ENCODE peak calls at places on chromosomes 2 and 18, in seven cellular contexts. V is endothelial cell, N is GM23338, U is OCI-LY7, I is GM06990, K is cardiac muscle cell, O is astrocyte. S is an unnamed sample.

GRCh38 chr2:136067465-136067864 is 50.5 kb downstream of the CXCR4 start:
- DNase-seq in I (no peak), N (no peak), O (no peak), K (no peak), U (no peak), V (no peak), S (no peak)

GRCh38 chr2:11132036-11132671 is 23.1 kb upstream of the SLC66A3 start:
- DNase-seq in U (no peak), V (no peak), I (no peak), O (no peak), K (no peak), N (no peak), S (no peak)

GRCh38 chr18:3061581-3062416 is 48.9 kb upstream of the LPIN2 start:
- DNase-seq in U (no peak), I (no peak), O (no peak), K (no peak), N (no peak), V (no peak), S (no peak)

GRCh38 chr18:59065684-59066083 is 74.0 kb upstream of the SEC11C start:
- DNase-seq in V (no peak), K (no peak), I (no peak), N (no peak), U (no peak), O (no peak), S (no peak)

GRCh38 chr2:189631849-189632248 is 29.4 kb upstream of the ASNSD1 start:
- DNase-seq in O (no peak), U (no peak), I (no peak), V (no peak), N (no peak), K (no peak), S (no peak)

GRCh38 chr2:17616405-17616804 is 75.9 kb downstream of the VSNL1 start:
- DNase-seq in K (no peak), U (no peak), N (no peak), I (no peak), O (no peak), V (no peak), S (no peak)

GRCh38 chr2:212901604-212902275 is 249.7 kb downstream of the IKZF2 start:
- DNase-seq in V (no peak), K (no peak), N (no peak), I (no peak), O (no peak), U (no peak), S (no peak)

GRCh38 chr2:212242739-212243138 is 295.9 kb downstream of the ERBB4 start:
- DNase-seq in I (no peak), V (no peak), K (no peak), U (no peak), N (no peak), O (no peak), S (no peak)

GRCh38 chr2:25262288-25262687 is 79.4 kb downstream of the DNMT3A start:
- DNase-seq in V (no peak), U (no peak), N (no peak), I (no peak), K (no peak), O (no peak), S (no peak)

GRCh38 chr18:41378628-41379027 is 576.4 kb upstream of the PIK3C3 start:
- DNase-seq in V (no peak), I (no peak), K (peak), N (peak), O (peak), U (no peak), S (peak)

GRCh38 chr2:8650256-8650655 is 31.6 kb upstream of the ID2 start:
- DNase-seq in U (no peak), K (no peak), I (no peak), V (no peak), N (no peak), O (no peak), S (no peak)

GRCh38 chr2:188668017-188668663 is 306.0 kb upstream of the COL3A1 start:
- DNase-seq in U (no peak), O (peak), N (no peak), I (no peak), V (no peak), K (peak), S (peak)

GRCh38 chr2:218387369-218388194 is 5.5 kb downstream of the SLC11A1 start:
- DNase-seq in N (peak), O (peak), K (peak), V (peak), I (no peak), U (no peak), S (no peak)

GRCh38 chr2:123840614-123841013 is 184.5 kb upstream of the CNTNAP5 start:
- DNase-seq in K (no peak), N (no peak), I (no peak), V (no peak), U (no peak), O (no peak), S (no peak)

GRCh38 chr2:19804861-19805260 is 96.9 kb downstream of the TTC32 start:
- DNase-seq in N (no peak), U (no peak), V (no peak), I (no peak), K (no peak), O (no peak), S (no peak)

GRCh38 chr2:118249531-118249930 is 161.3 kb downstream of the INSIG2 start:
- DNase-seq in V (no peak), N (peak), U (no peak), I (no peak), K (peak), O (peak), S (peak)

GRCh38 chr18:34224423-34225217 is at the start of gene NOL4:
- DNase-seq in K (peak), V (peak), N (peak), I (peak), O (peak), U (no peak), S (no peak)

GRCh38 chr2:201633862-201634261 is 9.4 kb downstream of the TMEM237 start:
- DNase-seq in I (no peak), V (no peak), N (no peak), K (no peak), U (no peak), O (no peak), S (no peak)

GRCh38 chr2:75047907-75048625 is 89.6 kb downstream of the POLE4 start:
- DNase-seq in I (no peak), U (no peak), K (peak), O (peak), N (no peak), V (no peak), S (peak)

GRCh38 chr2:233764264-233764663 is 4.2 kb downstream of the UGT1A1 start:
- DNase-seq in I (no peak), K (peak), V (no peak), U (no peak), N (no peak), O (peak), S (peak)

GRCh38 chr2:149080104-149080503 is 41.6 kb downstream of the LYPD6B start:
- DNase-seq in V (no peak), N (no peak), I (no peak), K (peak), U (no peak), O (no peak), S (peak)

GRCh38 chr18:58102875-58103274 is 58.8 kb downstream of the NEDD4L start:
- DNase-seq in O (no peak), I (no peak), K (no peak), V (no peak), U (no peak), N (no peak), S (no peak)

GRCh38 chr18:69945220-69946114 is 2.2 kb downstream of the CD226 start:
- DNase-seq in I (no peak), O (no peak), N (no peak), V (no peak), K (no peak), U (no peak), S (no peak)

GRCh38 chr2:127695491-127696472 is 5.5 kb upstream of the SFT2D3 start:
- DNase-seq in N (peak), V (peak), U (no peak), O (peak), I (peak), K (peak), S (peak)

GRCh38 chr2:179417436-179417949 is 152.9 kb upstream of the SESTD1 start:
- DNase-seq in N (no peak), U (no peak), V (no peak), O (no peak), K (no peak), I (no peak), S (no peak)

GRCh38 chr2:231394201-231395141 is 1.0 kb upstream of the B3GNT7 start:
- DNase-seq in V (no peak), O (no peak), I (peak), K (no peak), U (peak), N (peak), S (no peak)

GRCh38 chr2:112588611-112589045 is 4.2 kb downstream of the CHCHD5 start:
- DNase-seq in V (no peak), K (peak), N (no peak), U (no peak), I (no peak), O (no peak), S (no peak)

GRCh38 chr2:217826505-217826904 is 176.3 kb downstream of the TNS1 start:
- DNase-seq in V (no peak), O (no peak), K (no peak), U (no peak), I (no peak), N (no peak), S (peak)

GRCh38 chr2:216560695-216561370 is 62.2 kb downstream of the RPL37A start:
- DNase-seq in N (no peak), U (no peak), K (peak), V (no peak), O (peak), I (no peak), S (peak)

GRCh38 chr18:29449424-29449823 is 1272.5 kb upstream of the CDH2 start:
- DNase-seq in U (no peak), N (no peak), I (no peak), K (peak), V (no peak), O (peak), S (peak)

GRCh38 chr2:240403358-240404104 is 31.9 kb upstream of the GPC1 start:
- DNase-seq in K (no peak), N (no peak), U (no peak), I (no peak), O (no peak), V (no peak), S (no peak)

GRCh38 chr2:2512931-2513330 is 181.9 kb upstream of the MYT1L start:
- DNase-seq in K (no peak), U (no peak), O (no peak), N (no peak), V (no peak), I (no peak), S (no peak)

GRCh38 chr2:74181739-74182138 is 3.1 kb upstream of the MOB1A start:
- DNase-seq in K (no peak), U (peak), N (no peak), O (no peak), I (peak), V (no peak), S (peak)

GRCh38 chr18:77056399-77057015 is 76.1 kb downstream of the MBP start:
- DNase-seq in O (no peak), N (no peak), I (no peak), K (peak), V (no peak), U (no peak), S (no peak)

GRCh38 chr2:150182564-150183249 is 304.8 kb downstream of the RND3 start:
- DNase-seq in K (no peak), V (no peak), U (no peak), I (no peak), O (no peak), N (no peak), S (no peak)

GRCh38 chr2:28250006-28250405 is 142.7 kb upstream of the FOSL2 start:
- DNase-seq in N (no peak), I (no peak), U (no peak), K (peak), O (peak), V (no peak), S (peak)

GRCh38 chr2:28247747-28248146 is 144.9 kb upstream of the FOSL2 start:
- DNase-seq in V (no peak), I (no peak), N (no peak), O (no peak), U (no peak), K (no peak), S (no peak)

GRCh38 chr2:28251337-28251736 is 141.3 kb upstream of the FOSL2 start:
- DNase-seq in O (no peak), U (no peak), V (no peak), K (no peak), N (no peak), I (no peak), S (no peak)

GRCh38 chr2:28252308-28252707 is 140.3 kb upstream of the FOSL2 start:
- DNase-seq in O (no peak), N (no peak), V (no peak), I (peak), K (no peak), U (no peak), S (no peak)

DNA sequence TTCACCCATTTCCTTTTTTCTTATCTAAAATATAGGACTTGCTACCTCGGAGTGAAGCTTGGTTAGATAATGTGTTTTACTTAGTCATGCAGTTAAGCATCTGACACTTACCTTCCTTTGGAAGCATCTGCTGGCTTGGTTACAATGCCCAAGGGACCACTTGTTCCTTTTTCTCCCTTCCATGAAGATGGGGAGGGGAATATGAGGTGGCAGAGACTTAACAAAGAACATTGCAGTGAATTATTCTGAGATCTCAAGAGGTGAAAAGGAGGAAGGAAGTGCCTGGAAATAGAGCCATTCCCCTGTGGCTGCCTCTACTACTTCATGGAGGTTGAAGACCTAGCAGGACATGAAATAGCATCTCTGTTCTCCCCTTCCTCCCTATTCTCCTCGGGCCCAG is 145.3 kb upstream of the FOSL2 start:
- DNase-seq in I (no peak), U (no peak), V (no peak), O (no peak), N (no peak), K (no peak), S (no peak)
- TF ChIP-seq CTCF in I (no peak), U (no peak), V (no peak), O (no peak), N (no peak), K (no peak), S (no peak)

GRCh38 chr2:174023591-174024523 is 58.7 kb upstream of the SP3 start:
- DNase-seq in O (peak), K (peak), V (no peak), N (peak), I (no peak), U (no peak), S (peak)
- TF ChIP-seq CTCF in O (no peak), K (no peak), V (no peak), N (no peak), I (no peak), U (no peak), S (no peak)

GRCh38 chr2:229273384-229274338 is 2.6 kb upstream of the PID1 start:
- DNase-seq in V (peak), I (no peak), O (peak), K (peak), N (peak), U (peak), S (peak)
- TF ChIP-seq CTCF in V (peak), I (peak), O (peak), K (peak), N (peak), U (peak), S (peak)

DNA sequence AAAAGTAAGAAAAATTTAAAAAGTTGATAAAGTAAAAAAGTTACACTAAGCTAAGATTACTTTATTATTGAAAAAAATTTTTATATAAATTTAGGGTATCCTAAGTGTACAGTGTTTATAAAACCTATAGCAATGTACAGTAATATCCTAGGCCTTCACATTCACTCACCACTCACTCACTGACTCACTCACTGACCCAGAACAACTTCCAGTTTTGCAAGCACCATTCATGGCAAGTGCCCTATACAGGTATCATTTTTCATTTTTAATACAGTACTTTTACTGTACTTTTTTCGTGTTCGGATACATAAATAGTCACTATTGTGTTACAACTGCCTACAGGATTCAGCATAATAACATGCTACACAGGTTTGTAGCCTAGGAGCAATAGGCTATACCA is 8.9 kb upstream of the THUMPD2 start:
- DNase-seq in I (no peak), O (no peak), U (no peak), N (no peak), K (no peak), V (no peak), S (no peak)
- TF ChIP-seq CTCF in I (no peak), O (no peak), U (no peak), N (no peak), K (no peak), V (no peak), S (no peak)

DNA sequence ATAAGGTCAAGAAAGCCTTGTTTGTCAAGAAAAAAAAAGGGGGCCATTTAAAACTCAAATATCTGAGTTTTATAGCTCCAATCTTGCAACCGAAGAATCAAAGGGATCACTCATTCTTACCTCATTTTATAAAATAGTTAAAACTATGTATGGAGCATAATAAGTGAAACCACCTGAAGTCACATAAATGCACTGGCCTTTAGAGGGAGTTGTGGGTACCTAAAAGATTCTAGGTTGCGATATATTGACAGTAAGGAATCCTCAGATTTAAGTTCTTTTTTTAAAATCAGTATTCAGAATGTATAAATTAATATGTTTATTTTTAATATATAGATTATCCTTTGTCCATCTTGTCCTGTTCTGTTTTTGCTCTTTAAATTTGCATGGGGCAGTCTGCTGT is 3.4 kb downstream of the ARHGAP28 start:
- DNase-seq in V (no peak), O (no peak), K (no peak), N (peak), U (no peak), I (no peak), S (no peak)
- TF ChIP-seq CTCF in V (no peak), O (no peak), K (peak), N (peak), U (no peak), I (no peak), S (no peak)

DNA sequence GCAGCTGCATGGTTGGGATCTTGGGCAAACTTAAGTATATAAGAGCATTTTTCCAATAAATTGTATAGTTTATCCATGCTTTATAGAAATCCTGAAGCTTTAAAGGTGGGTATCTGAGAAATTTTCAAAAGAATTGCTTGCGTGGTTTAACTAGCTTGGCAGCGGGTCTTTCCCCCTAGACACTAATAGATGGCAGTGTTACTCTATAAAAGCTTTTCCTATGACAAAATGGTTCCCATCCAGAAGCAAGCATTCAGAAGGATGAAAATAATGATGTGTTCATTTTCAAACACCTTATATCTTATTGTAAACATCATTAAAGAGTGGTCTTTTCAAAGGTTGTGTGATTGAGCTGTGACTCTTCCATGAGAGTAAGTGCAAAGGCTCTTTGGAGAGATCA is 45.9 kb downstream of the KDM3A start:
- DNase-seq in I (no peak), V (no peak), N (peak), O (no peak), K (no peak), U (no peak), S (no peak)
- TF ChIP-seq CTCF in I (no peak), V (no peak), N (peak), O (no peak), K (no peak), U (peak), S (no peak)

GRCh38 chr18:47397671-47398319 is 146.3 kb upstream of the SKOR2 start:
- DNase-seq in V (peak), U (peak), N (peak), K (no peak), I (no peak), O (no peak), S (no peak)
- TF ChIP-seq CTCF in V (peak), U (peak), N (peak), K (no peak), I (peak), O (peak), S (peak)

DNA sequence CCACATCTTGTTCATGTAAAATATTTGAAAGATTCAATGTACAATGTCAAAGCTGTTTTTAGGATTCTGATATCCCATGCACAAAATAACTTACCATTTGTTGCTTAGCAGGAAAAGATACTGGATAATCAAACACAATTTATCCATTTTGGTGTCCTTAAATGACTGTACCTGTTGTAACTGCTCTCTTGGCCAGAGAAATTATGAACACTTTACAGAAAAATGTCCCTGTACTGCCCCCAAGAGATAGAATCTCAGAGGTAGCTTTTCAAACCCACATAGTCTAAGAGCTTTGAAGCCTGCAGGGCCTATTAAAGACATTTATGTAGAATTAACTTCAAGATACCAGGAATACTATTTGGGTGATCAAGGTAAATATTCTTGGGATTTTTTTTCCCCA is 12.2 kb upstream of the ME2 start:
- DNase-seq in N (no peak), V (no peak), O (no peak), I (no peak), U (peak), K (peak), S (no peak)
- TF ChIP-seq CTCF in N (no peak), V (no peak), O (no peak), I (peak), U (peak), K (peak), S (peak)

S was measured in AG10803.